ENCODE peak calls at places on chromosome 7, in eight cellular contexts. K is tibial artery, R is cardiac muscle cell, Y is AG04450, X is Panc1, P is dorsolateral prefrontal cortex, V is brain microvascular endothelial cell, H is HFF-Myc. F is an unnamed sample.

GRCh38 chr7:75937958-75938786 is 23.2 kb downstream of the POR start:
- DNase-seq in K (peak), R (peak), Y (peak), X (no peak), P (peak), V (peak), H (peak), F (peak)

GRCh38 chr7:21077602-21078001 is 290.9 kb upstream of the SP8 start:
- DNase-seq in K (no peak), R (no peak), Y (no peak), X (no peak), P (no peak), V (no peak), H (no peak), F (no peak)

GRCh38 chr7:94949532-94949931 is 42.1 kb downstream of the PPP1R9A start:
- DNase-seq in K (no peak), R (no peak), Y (no peak), X (no peak), P (no peak), V (no peak), H (no peak), F (no peak)

GRCh38 chr7:38198356-38198755 is 20.3 kb downstream of the STARD3NL start:
- DNase-seq in K (no peak), R (no peak), Y (no peak), X (no peak), P (no peak), V (no peak), H (no peak), F (no peak)

GRCh38 chr7:52147240-52147639 is 830.6 kb upstream of the COBL start:
- DNase-seq in K (no peak), R (no peak), Y (no peak), X (no peak), P (no peak), V (no peak), H (no peak), F (no peak)

GRCh38 chr7:159004411-159004810 is 140.3 kb downstream of the VIPR2 start:
- DNase-seq in K (no peak), R (no peak), Y (no peak), X (no peak), P (no peak), V (no peak), H (no peak), F (no peak)

GRCh38 chr7:92417913-92418312 is 29.4 kb upstream of the GATAD1 start:
- DNase-seq in K (no peak), R (peak), Y (no peak), X (no peak), P (no peak), V (no peak), H (no peak), F (no peak)

GRCh38 chr7:50660040-50660829 is 95.0 kb upstream of the DDC start:
- DNase-seq in K (no peak), R (no peak), Y (no peak), X (no peak), P (peak), V (no peak), H (no peak), F (peak)

GRCh38 chr7:35681630-35682029 is 13.3 kb downstream of the HERPUD2 start:
- DNase-seq in K (no peak), R (no peak), Y (no peak), X (no peak), P (no peak), V (no peak), H (no peak), F (no peak)

GRCh38 chr7:55570218-55570873 is 2.0 kb downstream of the VOPP1 start:
- DNase-seq in K (no peak), R (no peak), Y (no peak), X (no peak), P (no peak), V (no peak), H (no peak), F (no peak)

GRCh38 chr7:87599336-87599735 is 1.3 kb downstream of the ABCB1 start:
- DNase-seq in K (no peak), R (no peak), Y (no peak), X (no peak), P (no peak), V (no peak), H (no peak), F (no peak)

GRCh38 chr7:143216151-143216550 is 5.7 kb upstream of the TAS2R40 start:
- DNase-seq in K (no peak), R (no peak), Y (no peak), X (no peak), P (peak), V (peak), H (no peak), F (no peak)

GRCh38 chr7:1234794-1235500 is 2.3 kb downstream of the UNCX start:
- DNase-seq in K (no peak), R (no peak), Y (no peak), X (no peak), P (no peak), V (no peak), H (no peak), F (no peak)

GRCh38 chr7:74288034-74288881 is 949 bp upstream of the CLIP2 start:
- DNase-seq in K (no peak), R (peak), Y (no peak), X (no peak), P (peak), V (no peak), H (no peak), F (no peak)

GRCh38 chr7:855686-856369 is 20.5 kb upstream of the GET4 start:
- DNase-seq in K (no peak), R (no peak), Y (no peak), X (no peak), P (no peak), V (no peak), H (no peak), F (no peak)

GRCh38 chr7:80318081-80318480 is 183.4 kb downstream of the GNAI1 start:
- DNase-seq in K (no peak), R (no peak), Y (no peak), X (no peak), P (no peak), V (no peak), H (no peak), F (no peak)

GRCh38 chr7:64307254-64308018 is 6.3 kb upstream of the ZNF736 start:
- DNase-seq in K (peak), R (peak), Y (peak), X (peak), P (peak), V (peak), H (peak), F (peak)

GRCh38 chr7:157753713-157754415 is 417.1 kb downstream of the DNAJB6 start:
- DNase-seq in K (peak), R (no peak), Y (no peak), X (no peak), P (no peak), V (no peak), H (no peak), F (no peak)

DNA sequence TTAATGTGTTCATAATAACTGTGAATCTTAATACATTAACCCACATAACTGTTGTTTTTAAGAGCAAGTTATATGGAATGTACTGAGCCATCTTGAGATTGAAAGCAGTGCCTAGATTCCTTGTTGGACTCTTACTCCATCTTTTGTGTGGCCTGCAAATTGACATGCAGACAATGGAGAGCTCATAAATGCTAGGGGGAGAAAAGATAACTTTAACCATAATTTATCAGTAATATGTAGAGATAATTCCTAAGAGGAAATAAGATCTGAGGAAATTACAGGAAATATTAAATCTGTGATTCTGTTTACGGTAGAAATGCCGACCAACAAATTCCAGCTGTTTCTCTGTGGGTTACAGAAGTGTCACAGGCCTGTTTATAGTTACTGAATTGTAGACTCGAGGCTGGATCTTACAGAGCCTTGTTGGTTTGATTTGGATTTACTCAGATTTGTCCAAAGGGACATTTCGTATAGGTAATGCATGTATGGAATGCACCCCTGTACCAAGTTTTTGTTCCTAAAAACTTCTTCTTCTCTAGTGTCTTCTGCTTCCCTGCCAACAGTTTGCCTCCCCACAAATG is 348.1 kb downstream of the SUGCT start:
- DNase-seq in K (no peak), R (peak), Y (no peak), X (no peak), P (no peak), V (no peak), H (no peak), F (no peak)
- H3K4me3 ChIP-seq in K (no peak), R (no peak), Y (no peak), X (no peak), P (no peak), V (no peak), H (no peak), F (no peak)

GRCh38 chr7:117875566-117875965 is 2.3 kb upstream of the CTTNBP2 start:
- DNase-seq in K (peak), R (no peak), Y (no peak), X (no peak), P (no peak), V (peak), H (no peak), F (no peak)
- TF ChIP-seq CTCF in K (no peak), R (no peak), Y (peak), X (no peak), P (no peak), V (peak), H (no peak), F (no peak)

DNA sequence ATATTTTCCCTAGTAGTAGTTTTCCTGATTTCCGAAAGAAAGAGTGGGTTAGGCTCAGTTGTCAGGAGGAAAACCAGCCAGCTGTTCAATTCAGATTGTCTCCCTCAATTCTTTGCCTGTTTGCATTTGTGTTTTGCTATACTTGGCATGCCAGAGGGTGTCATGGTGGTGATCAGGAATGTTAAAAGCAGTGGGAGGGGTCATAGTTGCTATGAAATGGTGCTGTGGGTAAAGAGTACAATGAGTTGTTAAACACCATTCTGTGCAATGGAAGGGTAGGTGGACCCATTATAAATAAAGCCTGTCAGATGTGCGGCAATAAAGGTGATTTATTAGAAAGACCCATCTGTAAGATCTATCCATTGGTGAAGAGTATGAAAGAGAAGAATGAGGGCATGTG is 82.2 kb downstream of the MRPL32 start:
- DNase-seq in K (no peak), R (no peak), Y (no peak), X (no peak), P (no peak), V (no peak), H (no peak), F (no peak)
- H3K4me3 ChIP-seq in K (no peak), R (no peak), Y (no peak), X (no peak), P (no peak), V (no peak), H (no peak), F (no peak)

GRCh38 chr7:139691253-139691781 is 86.5 kb downstream of the HIPK2 start:
- DNase-seq in K (no peak), R (peak), Y (no peak), X (no peak), P (no peak), V (no peak), H (no peak), F (no peak)

GRCh38 chr7:139693651-139694388 is 84.0 kb downstream of the HIPK2 start:
- DNase-seq in K (no peak), R (no peak), Y (no peak), X (no peak), P (no peak), V (no peak), H (no peak), F (no peak)

GRCh38 chr7:139694389-139694676 is 83.5 kb downstream of the HIPK2 start:
- DNase-seq in K (no peak), R (no peak), Y (no peak), X (no peak), P (no peak), V (no peak), H (no peak), F (no peak)

GRCh38 chr7:139695616-139696015 is 82.2 kb downstream of the HIPK2 start:
- DNase-seq in K (no peak), R (peak), Y (no peak), X (no peak), P (no peak), V (no peak), H (no peak), F (no peak)

GRCh38 chr7:139692723-139693122 is 85.1 kb downstream of the HIPK2 start:
- DNase-seq in K (no peak), R (no peak), Y (no peak), X (no peak), P (no peak), V (no peak), H (no peak), F (peak)
- TF ChIP-seq CTCF in K (no peak), R (no peak), Y (no peak), X (no peak), P (no peak), V (no peak), H (no peak), F (no peak)

GRCh38 chr7:7203813-7204575 is 21.6 kb downstream of the C1GALT1 start:
- DNase-seq in K (no peak), R (no peak), Y (no peak), X (no peak), P (no peak), V (no peak), H (no peak), F (no peak)

GRCh38 chr7:7207876-7208275 is 25.5 kb downstream of the C1GALT1 start:
- DNase-seq in K (no peak), R (no peak), Y (no peak), X (no peak), P (no peak), V (no peak), H (no peak), F (no peak)

GRCh38 chr7:7201583-7202374 is 19.4 kb downstream of the C1GALT1 start:
- DNase-seq in K (no peak), R (no peak), Y (no peak), X (no peak), P (no peak), V (no peak), H (no peak), F (no peak)

DNA sequence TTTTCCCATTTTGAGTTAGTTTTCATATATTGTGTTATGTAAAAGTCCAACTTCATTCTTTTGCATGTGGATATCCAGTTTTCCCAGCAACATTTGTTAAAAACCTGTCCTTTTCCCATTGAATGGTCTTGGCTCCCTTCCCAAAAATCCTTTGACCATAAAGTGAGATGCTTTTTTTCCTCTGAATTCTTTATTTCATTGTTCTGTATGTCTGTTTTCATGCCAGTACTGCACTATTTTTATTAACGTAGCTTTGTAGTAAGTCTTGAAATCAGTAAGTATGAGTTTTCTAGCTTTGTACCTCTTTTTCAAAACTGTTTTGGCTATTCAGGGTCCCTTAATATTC is 20.0 kb downstream of the C1GALT1 start:
- DNase-seq in K (no peak), R (no peak), Y (no peak), X (no peak), P (no peak), V (no peak), H (no peak), F (no peak)
- H3K4me3 ChIP-seq in K (no peak), R (no peak), Y (no peak), X (no peak), P (no peak), V (no peak), H (no peak), F (no peak)

DNA sequence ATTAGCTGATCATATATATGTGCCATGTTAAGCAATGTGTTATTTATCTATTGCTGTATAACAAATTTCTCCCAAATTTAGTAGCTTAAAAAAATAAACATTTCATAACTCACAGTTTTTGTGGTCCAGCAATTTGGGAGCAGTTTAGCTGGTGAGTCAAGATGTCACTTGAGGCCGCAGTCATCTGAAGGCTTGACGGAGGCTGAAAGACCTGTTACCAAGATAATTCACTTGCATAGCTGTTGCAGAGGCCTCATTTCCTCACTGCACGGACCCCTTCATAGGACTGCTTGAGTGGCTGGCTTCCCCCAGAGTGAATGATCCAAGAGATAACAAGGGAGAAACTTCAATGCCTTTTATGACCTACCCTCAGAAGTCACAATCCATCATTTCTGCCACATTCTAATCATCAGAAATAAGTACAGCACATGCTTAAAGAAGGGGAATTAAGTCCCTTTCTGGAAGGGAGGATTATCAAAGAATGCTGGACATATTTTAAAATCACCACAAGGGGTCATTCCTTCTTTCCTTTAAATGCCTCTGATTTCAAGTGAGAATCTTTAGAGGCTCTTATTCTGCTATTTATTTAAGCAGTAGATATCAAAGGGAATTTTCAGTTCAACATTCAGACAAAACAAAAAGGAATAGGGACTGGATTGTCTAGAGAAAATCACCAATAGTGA is 10.5 kb upstream of the SRPK2 start:
- DNase-seq in K (no peak), R (peak), Y (no peak), X (no peak), P (no peak), V (no peak), H (peak), F (no peak)
- TF ChIP-seq CTCF in K (peak), R (peak), Y (peak), X (no peak), P (peak), V (peak), H (peak), F (no peak)

GRCh38 chr7:5300366-5300765 is 17.6 kb downstream of the SLC29A4 start:
- DNase-seq in K (no peak), R (no peak), Y (no peak), X (no peak), P (no peak), V (no peak), H (no peak), F (no peak)

GRCh38 chr7:5295039-5296014 is 12.6 kb downstream of the SLC29A4 start:
- DNase-seq in K (no peak), R (no peak), Y (no peak), X (no peak), P (no peak), V (no peak), H (no peak), F (no peak)

GRCh38 chr7:5294169-5294987 is 11.6 kb downstream of the SLC29A4 start:
- DNase-seq in K (no peak), R (no peak), Y (no peak), X (no peak), P (no peak), V (no peak), H (no peak), F (no peak)

GRCh38 chr7:5296015-5296621 is 13.4 kb downstream of the SLC29A4 start:
- DNase-seq in K (no peak), R (no peak), Y (no peak), X (no peak), P (no peak), V (no peak), H (no peak), F (no peak)

GRCh38 chr7:5296627-5297226 is 14.0 kb downstream of the SLC29A4 start:
- DNase-seq in K (no peak), R (no peak), Y (no peak), X (no peak), P (peak), V (no peak), H (no peak), F (no peak)
- H3K4me3 ChIP-seq in K (no peak), R (no peak), Y (no peak), X (no peak), P (peak), V (no peak), H (no peak), F (no peak)

GRCh38 chr7:77903597-77903996 is 105.0 kb downstream of the PHTF2 start:
- DNase-seq in K (no peak), R (no peak), Y (no peak), X (no peak), P (no peak), V (peak), H (no peak), F (no peak)
- TF ChIP-seq CTCF in K (no peak), R (peak), Y (peak), X (peak), P (no peak), V (peak), H (no peak), F (no peak)

F was measured in lower leg skin.